ENCODE peak calls at places on chromosomes 1 and 21, in eight cellular contexts. R, H, Z, K, M, Y, F and O are unnamed samples.

GRCh38 chr21:38621132-38621531 is 122.9 kb upstream of the ERG start:
- DNase-seq in R (no peak), H (no peak), Z (no peak), K (no peak), M (no peak), Y (peak), F (no peak), O (peak)

GRCh38 chr1:24385160-24385939 is 28.2 kb downstream of the STPG1 start:
- DNase-seq in R (no peak), H (no peak), Z (peak), K (peak), M (peak), Y (peak), F (peak), O (no peak)

GRCh38 chr1:181135462-181135781 is 46.9 kb downstream of the IER5 start:
- DNase-seq in R (no peak), H (no peak), Z (no peak), K (peak), M (no peak), Y (no peak), F (peak), O (no peak)

GRCh38 chr1:206030714-206031113 is 7.0 kb upstream of the CTSE start:
- DNase-seq in R (peak), H (peak), Z (peak), K (peak), M (peak), Y (peak), F (peak), O (peak)

GRCh38 chr1:9843576-9843945 is 19.8 kb upstream of the CLSTN1 start:
- DNase-seq in R (no peak), H (no peak), Z (no peak), K (no peak), M (no peak), Y (peak), F (no peak), O (peak)

GRCh38 chr1:4653328-4653660 is 1.1 kb upstream of the AJAP1 start:
- DNase-seq in R (no peak), H (no peak), Z (no peak), K (no peak), M (no peak), Y (no peak), F (no peak), O (no peak)

GRCh38 chr1:152621993-152622392 is 910 bp downstream of the LCE3A start:
- DNase-seq in R (no peak), H (no peak), Z (no peak), K (no peak), M (no peak), Y (no peak), F (peak), O (no peak)

GRCh38 chr1:86429830-86430229 is 5.9 kb downstream of the CLCA2 start:
- DNase-seq in R (peak), H (no peak), Z (no peak), K (no peak), M (no peak), Y (no peak), F (no peak), O (peak)

GRCh38 chr1:5872886-5873285 is 119.3 kb downstream of the NPHP4 start:
- DNase-seq in R (no peak), H (no peak), Z (no peak), K (no peak), M (no peak), Y (no peak), F (no peak), O (no peak)

GRCh38 chr1:13492711-13493110 is 21.1 kb downstream of the LRRC38 start:
- DNase-seq in R (no peak), H (no peak), Z (no peak), K (no peak), M (no peak), Y (no peak), F (no peak), O (no peak)

GRCh38 chr21:38659936-38660332 is 145.8 kb upstream of the ETS2 start:
- DNase-seq in R (no peak), H (no peak), Z (no peak), K (peak), M (no peak), Y (no peak), F (no peak), O (no peak)

GRCh38 chr1:166974647-166975345 is 544 bp downstream of the ILDR2 start:
- DNase-seq in R (no peak), H (peak), Z (peak), K (no peak), M (no peak), Y (peak), F (no peak), O (no peak)

GRCh38 chr1:54464031-54464476 is 57.9 kb upstream of the SSBP3 start:
- DNase-seq in R (no peak), H (no peak), Z (no peak), K (no peak), M (no peak), Y (peak), F (no peak), O (no peak)

GRCh38 chr1:63878914-63879313 is 105.1 kb downstream of the ROR1 start:
- DNase-seq in R (no peak), H (no peak), Z (no peak), K (no peak), M (no peak), Y (no peak), F (no peak), O (no peak)